ENCODE peak calls at places on chromosomes 11 and 22, in five cellular contexts. P is GM12878, K is A549, C is HepG2, N is K562. D is an unnamed sample.

GRCh38 chr11:17552392-17553248 is 5.6 kb downstream of the OTOG start:
- DNase-seq in N (no peak), C (no peak), K (no peak), P (no peak), D (peak; percentile 14)

GRCh38 chr11:8870461-8871282 is 40.3 kb upstream of the AKIP1 start:
- DNase-seq in K (peak; percentile 58), N (no peak), C (no peak), P (no peak), D (peak; percentile 75)

GRCh38 chr11:27183672-27184457 is 143.2 kb downstream of the BBOX1 start:
- DNase-seq in P (peak; percentile 12), K (peak; percentile 33), N (peak; percentile 39), C (peak; percentile 63), D (peak; percentile 72)

GRCh38 chr11:1360181-1360834 is 29.4 kb upstream of the BRSK2 start:
- DNase-seq in K (no peak), P (no peak), C (no peak), N (no peak), D (no peak)

GRCh38 chr11:86672007-86672621 is at the start of gene ME3:
- DNase-seq in C (no peak), N (no peak), K (peak; percentile 60), P (no peak), D (peak; percentile 44)

GRCh38 chr22:19196841-19197612 is 18.5 kb upstream of the SLC25A1 start:
- DNase-seq in N (no peak), K (no peak), C (no peak), P (no peak), D (no peak)

GRCh38 chr11:134988495-134988894 is 576.5 kb upstream of the B3GAT1 start:
- DNase-seq in K (no peak), C (no peak), P (no peak), N (no peak), D (no peak)

GRCh38 chr22:36977401-36977861 is 41.8 kb downstream of the TST start:
- DNase-seq in K (peak; percentile 70), C (peak; percentile 41), P (peak; percentile 28), N (peak; percentile 73), D (peak; percentile 9)

GRCh38 chr22:42536166-42536565 is 16.6 kb upstream of the RRP7A start:
- DNase-seq in N (no peak), K (no peak), P (no peak), C (peak; percentile 53), D (no peak)

GRCh38 chr11:101584651-101585050 is 844 bp upstream of the TRPC6 start:
- DNase-seq in C (no peak), N (no peak), P (no peak), K (no peak), D (no peak)

GRCh38 chr11:113484223-113484622 is 9.0 kb upstream of the DRD2 start:
- DNase-seq in P (no peak), K (no peak), C (no peak), N (no peak), D (no peak)

GRCh38 chr11:73099512-73100266 is 42.4 kb downstream of the FCHSD2 start:
- DNase-seq in N (no peak), C (no peak), K (no peak), P (no peak), D (no peak)
- TF ChIP-seq CEBPB in N (no peak), C (no peak), K (no peak), P (no peak), D (no peak)

GRCh38 chr11:64358536-64358906 is 441 bp upstream of the RPS6KA4 start:
- DNase-seq in P (no peak), C (no peak), K (no peak), N (no peak), D (no peak)

GRCh38 chr11:64360403-64360980 is 1.5 kb downstream of the RPS6KA4 start:
- DNase-seq in C (no peak), P (no peak), N (no peak), K (no peak), D (no peak)

GRCh38 chr11:64357904-64358535 is 942 bp upstream of the RPS6KA4 start:
- DNase-seq in K (peak; percentile 58), P (no peak), N (peak; percentile 85), C (peak; percentile 20), D (no peak)

GRCh38 chr11:64359712-64360402 is 895 bp downstream of the RPS6KA4 start:
- DNase-seq in P (no peak), C (no peak), K (no peak), N (no peak), D (no peak)

DNA sequence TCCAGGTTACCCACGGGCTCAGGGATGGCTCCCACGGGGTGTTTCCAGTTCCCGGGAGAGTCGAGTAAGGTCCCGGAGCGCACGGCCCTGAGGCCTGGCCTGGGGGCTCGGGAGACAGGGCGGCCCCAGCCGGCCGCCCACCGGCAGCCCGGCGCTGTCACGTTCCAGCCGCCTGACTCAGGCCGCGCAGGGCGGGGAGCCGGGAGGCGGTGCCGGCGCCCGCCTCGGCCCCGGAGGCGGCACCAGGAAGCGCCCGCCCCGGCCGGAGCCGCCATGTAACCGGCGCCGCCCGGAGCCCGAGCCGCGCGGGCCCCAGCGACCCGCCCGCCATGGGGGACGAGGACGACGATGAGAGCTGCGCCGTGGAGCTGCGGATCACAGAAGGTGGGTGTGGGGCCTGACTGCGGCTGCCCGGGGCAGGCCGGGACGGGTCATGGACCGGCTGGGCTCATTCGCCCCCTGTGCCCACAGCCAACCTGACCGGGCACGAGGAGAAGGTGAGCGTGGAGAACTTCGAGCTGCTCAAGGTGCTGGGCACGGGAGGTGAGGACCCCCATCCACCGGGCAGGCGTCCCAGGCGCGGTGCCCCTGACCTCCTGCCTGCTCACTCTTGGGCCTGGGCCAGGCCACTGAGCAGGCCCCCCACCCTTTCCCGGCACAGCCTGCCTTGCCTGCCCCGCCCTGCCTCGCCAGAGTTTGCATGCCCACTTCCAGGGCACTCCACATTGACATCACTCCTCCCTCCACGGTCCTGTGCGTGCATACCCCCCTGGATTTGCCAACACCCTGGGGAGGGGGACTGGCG is at the start of gene RPS6KA4:
- DNase-seq in P (no peak), N (peak; percentile 88), K (peak; percentile 71), C (no peak), D (peak; percentile 58)
- TF ChIP-seq CTCF in P (no peak), N (no peak), K (no peak), C (no peak), D (no peak)

GRCh38 chr11:68798221-68798813 is 43.4 kb downstream of the CPT1A start:
- DNase-seq in K (no peak), P (no peak), N (peak; percentile 49), C (peak; percentile 12), D (no peak)
- TF ChIP-seq SMC3 in K (peak; percentile 49), P (peak; percentile 16), N (peak; percentile 71), C (no peak), D (peak; percentile 44)

GRCh38 chr11:67453816-67454732 is 1.1 kb upstream of the CABP4 start:
- DNase-seq in N (no peak), K (no peak), P (no peak), C (no peak), D (no peak)

GRCh38 chr11:67455054-67455453 is at the start of gene CABP4:
- DNase-seq in K (no peak), P (no peak), C (no peak), N (no peak), D (no peak)

GRCh38 chr11:67457453-67457852 is 2.3 kb downstream of the CABP4 start:
- DNase-seq in N (no peak), C (no peak), P (no peak), K (no peak), D (no peak)

GRCh38 chr11:67458266-67458665 is 3.1 kb downstream of the CABP4 start:
- DNase-seq in N (no peak), P (no peak), C (no peak), K (no peak), D (no peak)

GRCh38 chr11:67456068-67456705 is 1.0 kb downstream of the CABP4 start:
- DNase-seq in C (no peak), N (no peak), P (no peak), K (no peak), D (no peak)
- TF ChIP-seq CEBPB in C (no peak), N (no peak), P (no peak), K (no peak), D (no peak)

GRCh38 chr11:68380786-68381622 is 68.6 kb downstream of the LRP5 start:
- DNase-seq in P (no peak), C (no peak), K (peak; percentile 35), N (no peak), D (peak; percentile 11)
- TF ChIP-seq CTCF in P (no peak), C (peak; percentile 24), K (no peak), N (no peak), D (no peak)

GRCh38 chr11:35045219-35045819 is 93.7 kb upstream of the CD44 start:
- DNase-seq in K (no peak), P (no peak), N (no peak), C (peak; percentile 64), D (no peak)
- TF ChIP-seq SMC3 in K (no peak), P (no peak), N (no peak), C (no peak), D (no peak)

GRCh38 chr11:96313163-96313562 is 29.8 kb downstream of the MAML2 start:
- DNase-seq in P (no peak), C (no peak), N (no peak), K (no peak), D (no peak)

GRCh38 chr11:96317576-96317975 is 25.4 kb downstream of the MAML2 start:
- DNase-seq in K (no peak), N (no peak), C (no peak), P (no peak), D (no peak)

GRCh38 chr11:96315476-96315875 is 27.5 kb downstream of the MAML2 start:
- DNase-seq in K (no peak), P (no peak), C (no peak), N (no peak), D (no peak)

GRCh38 chr11:96316869-96317268 is 26.1 kb downstream of the MAML2 start:
- DNase-seq in P (no peak), C (no peak), N (no peak), K (no peak), D (no peak)

DNA sequence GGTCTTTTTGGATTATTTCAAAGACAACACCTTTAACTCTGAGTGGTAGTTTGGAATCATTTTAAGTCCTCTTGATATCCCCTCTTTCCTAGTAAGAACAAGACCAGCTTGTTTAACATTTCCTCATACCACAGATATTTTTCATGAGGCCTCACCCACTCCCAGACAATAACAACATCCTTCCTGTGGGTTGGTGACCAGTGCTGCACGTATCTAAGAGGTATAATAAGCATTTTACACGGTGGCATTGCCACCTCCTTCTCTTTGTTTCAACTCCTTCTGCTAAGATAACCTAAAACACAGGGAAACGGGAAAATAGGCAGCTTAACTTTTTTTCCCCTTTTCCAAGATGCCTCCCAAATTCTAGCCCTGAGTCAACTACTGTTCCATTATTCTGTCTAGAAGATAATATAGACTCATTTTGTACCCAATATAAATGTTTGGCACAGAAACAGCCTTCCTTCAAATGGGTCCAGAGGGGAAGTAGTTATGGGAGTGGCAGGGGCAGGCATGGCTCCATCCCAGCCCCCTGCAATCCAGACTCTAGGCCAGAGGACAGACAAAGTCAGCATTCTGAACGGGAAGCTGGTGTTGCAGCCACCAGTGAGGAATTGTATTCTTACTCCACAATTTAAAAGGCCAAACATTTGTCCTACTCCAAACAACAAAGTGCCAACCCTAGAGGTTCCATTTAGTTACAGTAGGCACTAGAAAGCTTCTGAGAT is 28.5 kb downstream of the MAML2 start:
- DNase-seq in C (no peak), N (no peak), P (no peak), K (no peak), D (peak; percentile 72)
- TF ChIP-seq CEBPB in C (no peak), N (no peak), P (no peak), K (no peak), D (no peak)

D was measured in IMR-90.